ENCODE peak calls at places on chromosomes 1 and 21, in five cellular contexts. One of them, this sample, is unnamed. For H3K9me3 and H3K4me1, the result is how much of the 10 kb centered on the place peaks cover.

GRCh38 chr1:202998836-202999750 is 8.1 kb upstream of the TMEM183A start:
- DNase-seq in uterus: peak
- DNase-seq in CD8-positive, alpha-beta T cell: peak
- DNase-seq in left ventricle myocardium inferior: no peak
- DNase-seq in cardiac muscle cell: peak
- DNase-seq in this sample: no peak

GRCh38 chr21:29177800-29178199 is 47.4 kb downstream of the MAP3K7CL start:
- DNase-seq in uterus: no peak
- DNase-seq in CD8-positive, alpha-beta T cell: no peak
- DNase-seq in left ventricle myocardium inferior: no peak
- DNase-seq in cardiac muscle cell: no peak
- DNase-seq in this sample: no peak

GRCh38 chr1:229716692-229717091 is 90.6 kb downstream of the URB2 start:
- DNase-seq in uterus: no peak
- DNase-seq in CD8-positive, alpha-beta T cell: no peak
- DNase-seq in left ventricle myocardium inferior: no peak
- DNase-seq in cardiac muscle cell: no peak
- DNase-seq in this sample: no peak

GRCh38 chr1:19495000-19495656 is 9.8 kb upstream of the CAPZB start:
- DNase-seq in uterus: no peak
- DNase-seq in CD8-positive, alpha-beta T cell: no peak
- DNase-seq in left ventricle myocardium inferior: no peak
- DNase-seq in cardiac muscle cell: no peak
- DNase-seq in this sample: no peak

GRCh38 chr1:20868263-20868662 is 81.2 kb upstream of the HP1BP3 start:
- DNase-seq in uterus: no peak
- DNase-seq in CD8-positive, alpha-beta T cell: no peak
- DNase-seq in left ventricle myocardium inferior: no peak
- DNase-seq in cardiac muscle cell: no peak
- DNase-seq in this sample: no peak

GRCh38 chr1:208135354-208135753 is 108.8 kb downstream of the PLXNA2 start:
- DNase-seq in uterus: no peak
- DNase-seq in CD8-positive, alpha-beta T cell: no peak
- DNase-seq in left ventricle myocardium inferior: no peak
- DNase-seq in cardiac muscle cell: peak
- DNase-seq in this sample: no peak

GRCh38 chr21:45320261-45320990 is 32.7 kb upstream of the POFUT2 start:
- DNase-seq in uterus: no peak
- DNase-seq in CD8-positive, alpha-beta T cell: no peak
- DNase-seq in left ventricle myocardium inferior: peak
- DNase-seq in cardiac muscle cell: no peak
- DNase-seq in this sample: peak

GRCh38 chr1:87728169-87728568 is 399.5 kb downstream of the LMO4 start:
- DNase-seq in uterus: no peak
- DNase-seq in CD8-positive, alpha-beta T cell: no peak
- DNase-seq in left ventricle myocardium inferior: no peak
- DNase-seq in cardiac muscle cell: no peak
- DNase-seq in this sample: no peak

GRCh38 chr1:186079084-186079684 is 295.9 kb downstream of the TPR start:
- DNase-seq in uterus: no peak
- DNase-seq in CD8-positive, alpha-beta T cell: no peak
- DNase-seq in left ventricle myocardium inferior: no peak
- DNase-seq in cardiac muscle cell: no peak
- DNase-seq in this sample: no peak

GRCh38 chr21:42705746-42706374 is 52.4 kb downstream of the PDE9A start:
- DNase-seq in uterus: no peak
- DNase-seq in CD8-positive, alpha-beta T cell: no peak
- DNase-seq in left ventricle myocardium inferior: no peak
- DNase-seq in cardiac muscle cell: peak
- DNase-seq in this sample: no peak

GRCh38 chr1:23798662-23799142 is 1.9 kb downstream of the GALE start:
- DNase-seq in uterus: no peak
- DNase-seq in CD8-positive, alpha-beta T cell: no peak
- DNase-seq in left ventricle myocardium inferior: no peak
- DNase-seq in cardiac muscle cell: no peak
- DNase-seq in this sample: no peak

GRCh38 chr1:114741963-114742746 is 15.6 kb downstream of the CSDE1 start:
- DNase-seq in uterus: no peak
- DNase-seq in CD8-positive, alpha-beta T cell: no peak
- DNase-seq in left ventricle myocardium inferior: no peak
- DNase-seq in cardiac muscle cell: no peak
- DNase-seq in this sample: no peak

GRCh38 chr1:88490676-88491075 is 193.4 kb upstream of the PKN2 start:
- DNase-seq in uterus: no peak
- DNase-seq in CD8-positive, alpha-beta T cell: no peak
- DNase-seq in left ventricle myocardium inferior: no peak
- DNase-seq in cardiac muscle cell: peak
- DNase-seq in this sample: no peak

GRCh38 chr1:247528812-247529474 is 7.3 kb downstream of the OR2C3 start:
- DNase-seq in uterus: no peak
- DNase-seq in CD8-positive, alpha-beta T cell: no peak
- DNase-seq in left ventricle myocardium inferior: no peak
- DNase-seq in cardiac muscle cell: no peak
- DNase-seq in this sample: no peak

GRCh38 chr21:18716578-18717138 is 313.1 kb upstream of the TMPRSS15 start:
- DNase-seq in uterus: no peak
- DNase-seq in CD8-positive, alpha-beta T cell: no peak
- DNase-seq in left ventricle myocardium inferior: no peak
- DNase-seq in cardiac muscle cell: no peak
- DNase-seq in this sample: no peak

GRCh38 chr1:232522189-232522588 is 107.7 kb downstream of the SIPA1L2 start:
- DNase-seq in uterus: no peak
- DNase-seq in CD8-positive, alpha-beta T cell: no peak
- DNase-seq in left ventricle myocardium inferior: no peak
- DNase-seq in cardiac muscle cell: no peak
- DNase-seq in this sample: no peak

GRCh38 chr1:25619101-25619890 is 2.7 kb downstream of the MAN1C1 start:
- DNase-seq in uterus: peak
- DNase-seq in CD8-positive, alpha-beta T cell: no peak
- DNase-seq in left ventricle myocardium inferior: peak
- DNase-seq in cardiac muscle cell: peak
- DNase-seq in this sample: no peak

GRCh38 chr1:222106369-222106768 is 364.5 kb upstream of the DUSP10 start:
- DNase-seq in uterus: no peak
- DNase-seq in CD8-positive, alpha-beta T cell: no peak
- DNase-seq in left ventricle myocardium inferior: no peak
- DNase-seq in cardiac muscle cell: no peak
- DNase-seq in this sample: no peak

GRCh38 chr1:46960250-46960649 is 19.0 kb upstream of the CYP4A11 start:
- DNase-seq in uterus: no peak
- DNase-seq in CD8-positive, alpha-beta T cell: no peak
- DNase-seq in left ventricle myocardium inferior: no peak
- DNase-seq in cardiac muscle cell: no peak
- DNase-seq in this sample: no peak

GRCh38 chr1:248786106-248786665 is 30.6 kb upstream of the LYPD8 start:
- DNase-seq in uterus: no peak
- DNase-seq in CD8-positive, alpha-beta T cell: no peak
- DNase-seq in left ventricle myocardium inferior: no peak
- DNase-seq in cardiac muscle cell: no peak
- DNase-seq in this sample: no peak

GRCh38 chr1:34926894-34927293 is 2.6 kb downstream of the DLGAP3 start:
- DNase-seq in uterus: no peak
- DNase-seq in CD8-positive, alpha-beta T cell: no peak
- DNase-seq in left ventricle myocardium inferior: no peak
- DNase-seq in cardiac muscle cell: no peak
- DNase-seq in this sample: no peak

GRCh38 chr1:44798481-44799365 is 1.5 kb upstream of the PLK3 start:
- DNase-seq in uterus: peak
- DNase-seq in CD8-positive, alpha-beta T cell: no peak
- DNase-seq in left ventricle myocardium inferior: peak
- DNase-seq in cardiac muscle cell: no peak
- DNase-seq in this sample: peak

GRCh38 chr1:154866995-154867795 is 2.9 kb downstream of the KCNN3 start:
- DNase-seq in uterus: peak
- DNase-seq in CD8-positive, alpha-beta T cell: no peak
- DNase-seq in left ventricle myocardium inferior: no peak
- DNase-seq in cardiac muscle cell: peak
- DNase-seq in this sample: no peak

GRCh38 chr21:34196996-34197395 is 123.6 kb downstream of the MRPS6 start:
- DNase-seq in uterus: no peak
- DNase-seq in CD8-positive, alpha-beta T cell: no peak
- DNase-seq in left ventricle myocardium inferior: no peak
- DNase-seq in cardiac muscle cell: no peak
- DNase-seq in this sample: no peak

GRCh38 chr1:65751961-65752360 is 40.7 kb upstream of the PDE4B start:
- DNase-seq in uterus: no peak
- DNase-seq in CD8-positive, alpha-beta T cell: no peak
- DNase-seq in left ventricle myocardium inferior: no peak
- DNase-seq in cardiac muscle cell: no peak
- DNase-seq in this sample: no peak

GRCh38 chr1:155322571-155322952 is 1.9 kb downstream of the RUSC1 start:
- DNase-seq in uterus: peak
- DNase-seq in CD8-positive, alpha-beta T cell: no peak
- DNase-seq in left ventricle myocardium inferior: no peak
- DNase-seq in cardiac muscle cell: peak
- DNase-seq in this sample: peak

GRCh38 chr1:89528382-89528780 is 3.8 kb downstream of the LRRC8B start:
- DNase-seq in uterus: no peak
- DNase-seq in CD8-positive, alpha-beta T cell: no peak
- DNase-seq in left ventricle myocardium inferior: no peak
- DNase-seq in cardiac muscle cell: no peak
- DNase-seq in this sample: no peak

GRCh38 chr21:35933466-35933865 is 126.9 kb downstream of the SETD4 start:
- DNase-seq in uterus: peak
- DNase-seq in CD8-positive, alpha-beta T cell: no peak
- DNase-seq in left ventricle myocardium inferior: peak
- DNase-seq in cardiac muscle cell: no peak
- DNase-seq in this sample: peak

GRCh38 chr1:158999301-159000069 is 10.2 kb upstream of the IFI16 start:
- DNase-seq in uterus: peak
- DNase-seq in CD8-positive, alpha-beta T cell: no peak
- DNase-seq in left ventricle myocardium inferior: peak
- DNase-seq in cardiac muscle cell: peak
- DNase-seq in this sample: no peak

GRCh38 chr1:100279954-100280682 is 14.1 kb downstream of the RTCA start:
- DNase-seq in uterus: no peak
- DNase-seq in CD8-positive, alpha-beta T cell: no peak
- DNase-seq in left ventricle myocardium inferior: no peak
- DNase-seq in cardiac muscle cell: peak
- DNase-seq in this sample: no peak

GRCh38 chr21:19603011-19603593 is 1199.5 kb upstream of the TMPRSS15 start:
- DNase-seq in uterus: no peak
- DNase-seq in CD8-positive, alpha-beta T cell: no peak
- DNase-seq in left ventricle myocardium inferior: no peak
- DNase-seq in cardiac muscle cell: no peak
- DNase-seq in this sample: no peak

GRCh38 chr1:66368261-66368660 is 165.7 kb upstream of the SGIP1 start:
- DNase-seq in uterus: no peak
- DNase-seq in CD8-positive, alpha-beta T cell: no peak
- DNase-seq in left ventricle myocardium inferior: no peak
- DNase-seq in cardiac muscle cell: no peak
- DNase-seq in this sample: no peak

GRCh38 chr1:9735800-9736199 is 84.3 kb downstream of the PIK3CD start:
- DNase-seq in uterus: no peak
- DNase-seq in CD8-positive, alpha-beta T cell: no peak
- DNase-seq in left ventricle myocardium inferior: no peak
- DNase-seq in cardiac muscle cell: no peak
- DNase-seq in this sample: no peak

DNA sequence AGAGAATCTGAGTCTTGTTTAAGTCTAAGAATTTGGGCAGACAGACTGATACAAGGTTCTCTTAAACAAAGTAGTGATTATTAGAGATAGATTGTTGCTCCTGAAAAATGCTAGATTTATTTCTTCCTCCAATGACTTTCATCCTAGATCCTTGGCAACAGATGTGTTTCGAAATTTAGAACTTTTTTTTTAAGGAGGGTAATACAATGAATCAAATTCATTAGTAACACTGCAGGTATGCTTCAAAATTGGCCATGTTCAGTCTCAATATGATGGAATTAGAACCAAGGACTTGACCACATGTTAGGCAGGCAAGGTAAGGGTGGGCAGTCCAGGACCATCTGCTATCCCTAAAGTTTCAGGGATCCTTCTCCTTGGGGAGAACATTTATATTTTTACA is 4.5 kb upstream of the LCE1F start:
- DNase-seq in uterus: no peak
- DNase-seq in CD8-positive, alpha-beta T cell: no peak
- DNase-seq in left ventricle myocardium inferior: no peak
- DNase-seq in cardiac muscle cell: no peak
- DNase-seq in this sample: no peak
- H3K9me3 ChIP-seq in uterus: under half
- H3K9me3 ChIP-seq in CD8-positive, alpha-beta T cell: under half
- H3K9me3 ChIP-seq in left ventricle myocardium inferior: under half
- H3K9me3 ChIP-seq in cardiac muscle cell: under half
- H3K9me3 ChIP-seq in this sample: under half

DNA sequence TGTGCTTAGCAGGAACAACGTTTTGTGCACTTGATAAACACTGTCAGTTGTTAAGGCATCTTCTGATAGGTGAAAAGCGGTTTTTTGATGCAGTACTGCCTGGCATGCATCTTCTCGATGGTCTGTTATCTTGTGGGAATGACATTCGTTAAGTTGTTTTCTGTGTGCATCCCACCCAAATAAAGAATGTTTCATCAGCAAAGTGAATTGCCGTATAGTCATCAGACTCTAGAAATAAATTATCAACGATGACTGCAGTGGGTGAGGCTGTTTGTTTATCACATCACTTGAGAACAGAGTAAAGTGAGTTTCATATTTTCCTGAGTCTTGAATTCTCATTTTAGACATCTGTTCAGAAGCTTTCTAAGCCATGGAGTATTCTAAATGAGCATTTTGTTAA is 34.1 kb downstream of the NFIA start:
- DNase-seq in uterus: no peak
- DNase-seq in CD8-positive, alpha-beta T cell: no peak
- DNase-seq in left ventricle myocardium inferior: no peak
- DNase-seq in cardiac muscle cell: no peak
- DNase-seq in this sample: no peak
- H3K4me1 ChIP-seq in uterus: under half
- H3K4me1 ChIP-seq in CD8-positive, alpha-beta T cell: under half
- H3K4me1 ChIP-seq in left ventricle myocardium inferior: half or more
- H3K4me1 ChIP-seq in cardiac muscle cell: under half
- H3K4me1 ChIP-seq in this sample: under half

GRCh38 chr1:71706030-71706671 is 576.2 kb downstream of the NEGR1 start:
- DNase-seq in uterus: no peak
- DNase-seq in CD8-positive, alpha-beta T cell: no peak
- DNase-seq in left ventricle myocardium inferior: no peak
- DNase-seq in cardiac muscle cell: no peak
- DNase-seq in this sample: no peak
- H3K9me3 ChIP-seq in uterus: under half
- H3K9me3 ChIP-seq in CD8-positive, alpha-beta T cell: under half
- H3K9me3 ChIP-seq in left ventricle myocardium inferior: under half
- H3K9me3 ChIP-seq in cardiac muscle cell: under half
- H3K9me3 ChIP-seq in this sample: under half

GRCh38 chr1:11795238-11795890 is 10.4 kb downstream of the MTHFR start:
- DNase-seq in uterus: no peak
- DNase-seq in CD8-positive, alpha-beta T cell: no peak
- DNase-seq in left ventricle myocardium inferior: no peak
- DNase-seq in cardiac muscle cell: no peak
- DNase-seq in this sample: no peak

GRCh38 chr1:11792106-11792505 is 13.7 kb downstream of the MTHFR start:
- DNase-seq in uterus: no peak
- DNase-seq in CD8-positive, alpha-beta T cell: no peak
- DNase-seq in left ventricle myocardium inferior: peak
- DNase-seq in cardiac muscle cell: peak
- DNase-seq in this sample: peak

GRCh38 chr1:11794446-11795237 is 11.1 kb downstream of the MTHFR start:
- DNase-seq in uterus: no peak
- DNase-seq in CD8-positive, alpha-beta T cell: no peak
- DNase-seq in left ventricle myocardium inferior: no peak
- DNase-seq in cardiac muscle cell: no peak
- DNase-seq in this sample: no peak

GRCh38 chr1:11796036-11796828 is 9.5 kb downstream of the MTHFR start:
- DNase-seq in uterus: no peak
- DNase-seq in CD8-positive, alpha-beta T cell: no peak
- DNase-seq in left ventricle myocardium inferior: peak
- DNase-seq in cardiac muscle cell: no peak
- DNase-seq in this sample: no peak

GRCh38 chr1:11793819-11794218 is 11.9 kb downstream of the MTHFR start:
- DNase-seq in uterus: no peak
- DNase-seq in CD8-positive, alpha-beta T cell: no peak
- DNase-seq in left ventricle myocardium inferior: no peak
- DNase-seq in cardiac muscle cell: no peak
- DNase-seq in this sample: no peak
- H3K4me1 ChIP-seq in uterus: under half
- H3K4me1 ChIP-seq in CD8-positive, alpha-beta T cell: under half
- H3K4me1 ChIP-seq in left ventricle myocardium inferior: half or more
- H3K4me1 ChIP-seq in cardiac muscle cell: under half
- H3K4me1 ChIP-seq in this sample: half or more